ENCODE peak calls at places on chromosomes 13 and 19, in eight cellular contexts. Q, E, U, J, D, K, B and A are unnamed samples.

GRCh38 chr19:36030264-36031148 is 2.2 kb downstream of the CLIP3 start:
- DNase-seq in B (peak; percentile 25), D (no peak), U (no peak), E (no peak), J (peak; percentile 59), Q (no peak), K (no peak), A (no peak)

GRCh38 chr19:7926021-7926726 is at the start of gene CTXN1:
- DNase-seq in J (peak; percentile 31), U (peak; percentile 72), B (peak; percentile 54), E (no peak), K (peak; percentile 67), D (peak; percentile 76), Q (peak; percentile 15), A (peak; percentile 83)

GRCh38 chr13:28582225-28582891 is 76.6 kb upstream of the POMP start:
- DNase-seq in E (no peak), Q (peak; percentile 69), U (no peak), B (no peak), J (no peak), D (no peak), K (no peak), A (no peak)

GRCh38 chr13:108342369-108343289 is 73.1 kb downstream of the TNFSF13B start:
- DNase-seq in K (no peak), D (no peak), E (peak; percentile 29), Q (peak; percentile 50), B (peak; percentile 42), U (no peak), J (peak; percentile 29), A (no peak)

GRCh38 chr13:68019901-68020300 is 789.8 kb upstream of the PCDH9 start:
- DNase-seq in J (no peak), B (no peak), D (no peak), K (no peak), Q (no peak), U (no peak), E (no peak), A (no peak)

GRCh38 chr13:83996415-83996814 is 114.1 kb upstream of the SLITRK1 start:
- DNase-seq in Q (no peak), J (no peak), B (no peak), E (no peak), U (no peak), K (no peak), D (no peak), A (no peak)

GRCh38 chr19:45884682-45885555 is 1.0 kb downstream of the IRF2BP1 start:
- DNase-seq in B (no peak), E (no peak), J (no peak), Q (no peak), D (no peak), K (no peak), U (peak; percentile 25), A (no peak)

GRCh38 chr19:20423381-20424207 is 142.0 kb downstream of the ZNF737 start:
- DNase-seq in Q (no peak), E (no peak), U (peak; percentile 18), D (peak; percentile 6), J (peak; percentile 68), B (peak; percentile 65), K (peak; percentile 36), A (peak; percentile 2)

GRCh38 chr19:17441241-17442135 is 7.0 kb downstream of the TMEM221 start:
- DNase-seq in Q (peak; percentile 48), D (no peak), J (peak; percentile 52), K (no peak), B (peak; percentile 8), U (peak; percentile 35), E (no peak), A (no peak)

GRCh38 chr19:35714601-35715354 is 3.0 kb upstream of the KMT2B start:
- DNase-seq in Q (peak; percentile 30), K (no peak), U (no peak), J (no peak), E (no peak), D (no peak), B (no peak), A (no peak)

GRCh38 chr19:52898101-52898500 is 666 bp upstream of the ZNF320 start:
- DNase-seq in Q (no peak), K (peak; percentile 11), U (no peak), D (no peak), J (no peak), E (no peak), B (no peak), A (no peak)

GRCh38 chr13:99959127-99959529 is 12.4 kb downstream of the ZIC5 start:
- DNase-seq in B (no peak), K (no peak), Q (no peak), J (no peak), E (no peak), D (no peak), U (no peak), A (no peak)

GRCh38 chr13:40494513-40494912 is 171.9 kb downstream of the FOXO1 start:
- DNase-seq in K (no peak), D (no peak), U (peak; percentile 44), Q (no peak), J (no peak), E (no peak), B (no peak), A (no peak)

GRCh38 chr13:27665761-27666160 is 44.1 kb downstream of the POLR1D start:
- DNase-seq in J (no peak), U (no peak), D (no peak), B (no peak), E (no peak), Q (no peak), K (no peak), A (no peak)

GRCh38 chr13:109945206-109945960 is 159.0 kb upstream of the IRS2 start:
- DNase-seq in K (no peak), J (peak; percentile 92), E (no peak), D (no peak), B (peak; percentile 80), Q (no peak), U (no peak), A (no peak)

GRCh38 chr19:4987692-4988370 is 18.9 kb downstream of the KDM4B start:
- DNase-seq in D (no peak), E (no peak), Q (no peak), K (no peak), J (no peak), U (no peak), B (peak; percentile 81), A (no peak)